ENCODE peak calls at places on chromosomes 6 and 20, in four cellular contexts. H, E, J and B are unnamed samples.

GRCh38 chr6:127436578-127437110 is 22.5 kb downstream of the KIAA0408 start:
- DNase-seq in H (no peak), E (no peak), J (no peak), B (no peak)

GRCh38 chr6:82249381-82250253 is 2.1 kb upstream of the IBTK start:
- DNase-seq in H (no peak), E (no peak), J (no peak), B (no peak)

GRCh38 chr6:19855510-19855909 is 18.3 kb downstream of the ID4 start:
- DNase-seq in H (no peak), E (no peak), J (no peak), B (no peak)

GRCh38 chr6:7165002-7165735 is 57.4 kb downstream of the RREB1 start:
- DNase-seq in H (no peak), E (no peak), J (no peak), B (no peak)

GRCh38 chr6:87722831-87723726 is 21.0 kb upstream of the AKIRIN2 start:
- DNase-seq in H (peak), E (peak), J (peak), B (peak)

GRCh38 chr6:21856844-21857243 is 263.3 kb downstream of the SOX4 start:
- DNase-seq in H (no peak), E (peak), J (peak), B (no peak)

GRCh38 chr6:19070520-19070919 is 683.4 kb downstream of the RNF144B start:
- DNase-seq in H (no peak), E (no peak), J (no peak), B (no peak)

GRCh38 chr6:39051399-39052122 is 3.0 kb downstream of the GLP1R start:
- DNase-seq in H (no peak), E (peak), J (no peak), B (no peak)

GRCh38 chr6:78611097-78611625 is 256.2 kb upstream of the IRAK1BP1 start:
- DNase-seq in H (no peak), E (no peak), J (no peak), B (no peak)

GRCh38 chr6:48917233-48917632 is 545.8 kb downstream of the MMUT start:
- DNase-seq in H (no peak), E (no peak), J (no peak), B (no peak)

GRCh38 chr6:6942826-6943225 is 164.9 kb upstream of the RREB1 start:
- DNase-seq in H (peak), E (no peak), J (no peak), B (no peak)

GRCh38 chr6:166778776-166779175 is 151.7 kb upstream of the RPS6KA2 start:
- DNase-seq in H (no peak), E (no peak), J (no peak), B (no peak)

GRCh38 chr6:149888659-149889058 is 9.3 kb downstream of the RAET1E start:
- DNase-seq in H (no peak), E (no peak), J (peak), B (no peak)

GRCh38 chr6:168028181-168028580 is 30.7 kb downstream of the KIF25 start:
- DNase-seq in H (no peak), E (no peak), J (no peak), B (no peak)

GRCh38 chr20:47441774-47442150 is 59.9 kb upstream of the NCOA3 start:
- DNase-seq in H (no peak), E (no peak), J (no peak), B (no peak)

GRCh38 chr20:47444584-47444983 is 57.1 kb upstream of the NCOA3 start:
- DNase-seq in H (no peak), E (no peak), J (no peak), B (no peak)

GRCh38 chr20:47440857-47441773 is 60.6 kb upstream of the NCOA3 start:
- DNase-seq in H (no peak), E (peak), J (no peak), B (no peak)

GRCh38 chr20:47438464-47439381 is 63.0 kb upstream of the NCOA3 start:
- DNase-seq in H (no peak), E (peak), J (no peak), B (no peak)
- H3K4me3 ChIP-seq in H (no peak), E (no peak), J (no peak), B (no peak)

DNA sequence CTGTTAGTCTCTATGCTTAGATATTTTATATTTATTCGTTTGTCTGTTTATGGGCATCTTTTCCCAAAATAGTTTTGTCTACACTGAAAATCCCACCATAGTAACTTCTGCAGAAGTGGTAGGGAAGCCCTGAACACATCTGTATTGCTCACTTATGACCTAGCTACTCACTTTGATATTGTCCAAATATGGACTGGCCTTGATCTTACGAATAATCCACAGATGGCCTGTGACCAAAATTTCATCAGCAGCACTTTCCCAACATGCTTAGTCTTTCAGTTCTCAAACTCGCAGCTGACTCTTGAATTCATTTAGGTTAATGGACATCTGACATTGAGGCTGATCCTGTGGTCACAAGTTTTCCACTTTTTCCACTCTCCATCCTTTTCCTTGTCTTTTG is 80.8 kb upstream of the BEND3 start:
- DNase-seq in H (no peak), E (no peak), J (no peak), B (no peak)
- TF ChIP-seq CTCF in H (no peak), E (no peak), J (no peak), B (no peak)

GRCh38 chr20:30815577-30816181 is 441.8 kb upstream of the DEFB115 start:
- DNase-seq in H (no peak), E (no peak), J (no peak), B (no peak)
- H3K4me3 ChIP-seq in H (no peak), E (no peak), J (no peak), B (no peak)

GRCh38 chr20:8020314-8021079 is 936 bp upstream of the TMX4 start:
- DNase-seq in H (no peak), E (peak), J (no peak), B (peak)

GRCh38 chr20:8019998-8020247 is 362 bp upstream of the TMX4 start:
- DNase-seq in H (no peak), E (no peak), J (no peak), B (no peak)

GRCh38 chr20:8021541-8022269 is 2.1 kb upstream of the TMX4 start:
- DNase-seq in H (no peak), E (no peak), J (peak), B (no peak)

GRCh38 chr20:8018928-8019177 is 708 bp downstream of the TMX4 start:
- DNase-seq in H (no peak), E (no peak), J (peak), B (no peak)

DNA sequence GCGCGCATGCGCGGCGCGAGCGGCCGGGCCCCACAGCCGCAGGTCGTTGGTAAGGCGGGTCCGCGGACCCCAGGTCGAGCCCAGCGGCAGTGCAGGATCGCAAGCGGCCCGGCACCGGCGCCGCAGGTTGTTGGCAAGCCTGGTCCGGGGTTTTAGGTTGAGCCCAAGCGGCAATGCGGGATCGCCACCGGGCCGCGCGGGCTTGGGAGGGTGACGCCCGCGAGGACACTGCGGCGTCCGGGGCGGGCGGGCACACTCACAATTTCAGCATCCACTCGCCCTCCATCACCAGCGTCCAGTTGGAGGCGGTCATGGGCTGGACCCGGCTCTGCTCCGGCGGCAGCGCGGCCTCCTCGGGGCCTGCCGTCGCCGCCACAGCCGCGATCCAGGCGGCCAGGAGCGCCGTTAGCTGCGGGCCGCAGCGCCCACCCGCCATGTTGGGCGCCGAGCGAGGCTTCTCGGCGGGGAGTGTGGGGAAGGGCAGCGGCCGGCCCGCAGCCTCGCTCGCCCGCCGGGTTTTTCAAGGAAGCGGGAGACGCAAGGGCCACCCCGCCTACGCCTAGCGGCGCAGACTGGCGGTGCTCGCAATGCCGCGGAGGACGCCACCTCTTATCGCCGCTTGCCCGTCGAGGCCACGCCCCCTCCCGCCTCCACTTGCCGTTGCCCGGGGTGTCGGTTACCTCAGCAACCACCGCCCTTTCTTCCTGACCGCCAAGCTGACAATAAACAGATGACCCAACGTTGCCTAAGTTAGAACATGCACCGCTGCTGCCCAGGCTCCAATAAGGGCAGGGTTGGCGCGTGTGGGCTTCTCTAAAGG is at the start of gene TMX4:
- DNase-seq in H (peak), E (peak), J (peak), B (peak)
- TF ChIP-seq CTCF in H (peak), E (peak), J (peak), B (no peak)

DNA sequence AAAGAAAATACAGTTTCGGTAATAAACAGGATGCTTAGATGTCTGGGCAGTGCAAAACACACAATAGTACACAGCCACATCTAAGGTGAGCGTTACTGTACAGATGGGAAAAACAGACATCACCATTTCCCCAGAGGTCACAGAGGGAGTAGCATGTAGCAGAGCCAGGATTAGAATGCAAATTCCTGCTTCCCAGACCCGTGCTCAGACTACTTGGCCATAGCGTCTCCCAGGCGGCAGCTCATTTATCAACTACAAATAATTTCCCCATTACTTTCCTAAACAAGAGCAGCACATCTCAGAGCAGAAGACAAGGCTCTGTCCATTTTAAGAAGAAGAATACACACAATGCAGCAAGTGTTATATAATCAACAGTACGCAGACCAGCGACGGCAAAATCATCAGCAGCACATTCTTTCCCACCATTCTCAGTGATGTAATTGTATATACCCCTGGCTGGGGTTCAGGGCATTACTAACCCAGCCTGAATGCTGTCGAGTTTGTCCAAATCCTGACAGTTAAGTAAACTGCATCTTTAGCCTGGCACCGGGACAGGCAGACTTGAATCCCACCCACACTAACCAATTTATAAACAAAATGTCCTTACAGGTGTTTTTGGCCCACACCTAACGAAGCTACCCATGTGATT is 61.9 kb downstream of the CNKSR3 start:
- DNase-seq in H (peak), E (no peak), J (peak), B (peak)
- H3K4me3 ChIP-seq in H (no peak), E (no peak), J (no peak), B (peak)

GRCh38 chr6:110880651-110881050 is 6.1 kb downstream of the AMD1 start:
- DNase-seq in H (no peak), E (no peak), J (no peak), B (no peak)

GRCh38 chr6:110876170-110876773 is 1.7 kb downstream of the AMD1 start:
- DNase-seq in H (peak), E (peak), J (peak), B (peak)

GRCh38 chr6:110877154-110877564 is 2.6 kb downstream of the AMD1 start:
- DNase-seq in H (no peak), E (no peak), J (peak), B (no peak)

GRCh38 chr6:110877569-110877968 is 3.0 kb downstream of the AMD1 start:
- DNase-seq in H (no peak), E (no peak), J (no peak), B (no peak)

DNA sequence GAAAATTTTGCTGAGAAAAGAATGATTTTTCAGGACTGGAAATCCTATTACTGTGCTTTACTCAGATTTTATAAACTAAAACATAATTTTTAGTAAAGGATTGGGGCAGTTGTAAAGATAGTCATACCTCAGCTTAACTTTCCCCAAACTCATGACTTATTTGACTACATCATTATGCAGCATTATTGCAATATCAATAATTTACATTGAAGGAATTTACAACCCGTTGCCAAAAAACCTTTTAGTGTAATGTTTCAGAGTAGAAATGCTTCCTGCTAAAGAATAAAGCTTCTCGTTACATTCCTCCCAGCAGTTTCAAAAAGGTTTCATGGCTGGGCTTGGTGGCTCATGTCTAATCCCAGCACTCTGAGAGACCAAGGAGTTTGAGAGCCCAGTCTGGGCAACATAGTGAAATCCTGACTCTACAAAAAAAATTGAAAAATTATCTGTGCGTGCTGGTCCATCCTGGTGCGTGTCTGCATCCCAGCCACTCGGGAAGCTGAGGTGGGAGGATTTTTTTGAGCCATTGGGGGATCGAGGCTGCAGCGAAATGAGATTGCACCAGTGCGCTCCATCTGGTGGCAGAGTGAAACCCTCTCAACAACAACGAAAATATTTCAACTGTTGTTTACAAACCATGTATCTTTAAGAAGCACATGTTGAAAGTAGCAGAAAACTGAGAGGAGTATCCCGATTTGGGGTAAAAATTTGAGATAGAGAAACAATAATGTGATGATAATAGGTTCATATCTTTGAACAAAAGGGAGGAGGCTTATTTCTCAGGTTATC is 4.4 kb downstream of the AMD1 start:
- DNase-seq in H (no peak), E (peak), J (peak), B (peak)
- TF ChIP-seq CTCF in H (peak), E (peak), J (peak), B (peak)

GRCh38 chr20:47724910-47725247 is 60.4 kb downstream of the SULF2 start:
- DNase-seq in H (no peak), E (no peak), J (no peak), B (no peak)
- H3K4me3 ChIP-seq in H (no peak), E (no peak), J (no peak), B (no peak)

GRCh38 chr20:16243470-16243869 is 329.8 kb downstream of the KIF16B start:
- DNase-seq in H (no peak), E (no peak), J (no peak), B (no peak)
- TF ChIP-seq CTCF in H (no peak), E (no peak), J (no peak), B (no peak)

GRCh38 chr6:113457751-113458150 is 399.4 kb upstream of the MARCKS start:
- DNase-seq in H (no peak), E (no peak), J (no peak), B (no peak)
- H3K4me3 ChIP-seq in H (no peak), E (no peak), J (no peak), B (no peak)